ENCODE peak calls at places on chromosomes 13 and 19, in four cellular contexts. One of them, this sample, is unnamed. For H3K36me3 and H3K9me3, the result is how much of the 10 kb centered on the place peaks cover.

GRCh38 chr19:17846146-17846545 is 1.6 kb downstream of the JAK3 start:
- DNase-seq in ovary: no peak
- DNase-seq in SJCRH30: no peak
- DNase-seq in cardiac muscle cell: no peak
- DNase-seq in this sample: no peak

GRCh38 chr13:33727356-33728083 is 90.4 kb upstream of the RFC3 start:
- DNase-seq in ovary: no peak
- DNase-seq in SJCRH30: no peak
- DNase-seq in cardiac muscle cell: no peak
- DNase-seq in this sample: no peak

GRCh38 chr19:10412257-10412977 is 7.9 kb upstream of the PDE4A start:
- DNase-seq in ovary: no peak
- DNase-seq in SJCRH30: no peak
- DNase-seq in cardiac muscle cell: no peak
- DNase-seq in this sample: no peak

GRCh38 chr13:64234255-64234654 is 2818.6 kb upstream of the PCDH20 start:
- DNase-seq in ovary: no peak
- DNase-seq in SJCRH30: no peak
- DNase-seq in cardiac muscle cell: no peak
- DNase-seq in this sample: no peak

GRCh38 chr19:35213678-35214632 is 14.6 kb downstream of the FAM187B start:
- DNase-seq in ovary: peak
- DNase-seq in SJCRH30: peak
- DNase-seq in cardiac muscle cell: no peak
- DNase-seq in this sample: peak

GRCh38 chr19:11191273-11191755 is 6.0 kb downstream of the KANK2 start:
- DNase-seq in ovary: peak
- DNase-seq in SJCRH30: peak
- DNase-seq in cardiac muscle cell: no peak
- DNase-seq in this sample: peak

GRCh38 chr19:18280247-18281081 is 958 bp downstream of the JUND start:
- DNase-seq in ovary: peak
- DNase-seq in SJCRH30: peak
- DNase-seq in cardiac muscle cell: peak
- DNase-seq in this sample: peak

GRCh38 chr19:13621413-13621812 is 115.1 kb upstream of the CACNA1A start:
- DNase-seq in ovary: no peak
- DNase-seq in SJCRH30: peak
- DNase-seq in cardiac muscle cell: no peak
- DNase-seq in this sample: peak

GRCh38 chr13:27172495-27172842 is 858 bp upstream of the USP12 start:
- DNase-seq in ovary: no peak
- DNase-seq in SJCRH30: peak
- DNase-seq in cardiac muscle cell: no peak
- DNase-seq in this sample: no peak

GRCh38 chr19:10769533-10770491 is 51.9 kb downstream of the DNM2 start:
- DNase-seq in ovary: peak
- DNase-seq in SJCRH30: no peak
- DNase-seq in cardiac muscle cell: peak
- DNase-seq in this sample: peak

GRCh38 chr19:35135389-35135909 is 590 bp upstream of the LGI4 start:
- DNase-seq in ovary: peak
- DNase-seq in SJCRH30: peak
- DNase-seq in cardiac muscle cell: peak
- DNase-seq in this sample: peak

GRCh38 chr13:26026211-26026610 is 25.6 kb downstream of the SHISA2 start:
- DNase-seq in ovary: no peak
- DNase-seq in SJCRH30: no peak
- DNase-seq in cardiac muscle cell: no peak
- DNase-seq in this sample: no peak

GRCh38 chr13:94596575-94596971 is 621 bp upstream of the TGDS start:
- DNase-seq in ovary: peak
- DNase-seq in SJCRH30: no peak
- DNase-seq in cardiac muscle cell: no peak
- DNase-seq in this sample: no peak

GRCh38 chr19:43560687-43561086 is 14.6 kb downstream of the XRCC1 start:
- DNase-seq in ovary: no peak
- DNase-seq in SJCRH30: no peak
- DNase-seq in cardiac muscle cell: no peak
- DNase-seq in this sample: peak

GRCh38 chr13:45119469-45119989 is 781 bp upstream of the GTF2F2 start:
- DNase-seq in ovary: no peak
- DNase-seq in SJCRH30: peak
- DNase-seq in cardiac muscle cell: no peak
- DNase-seq in this sample: peak

GRCh38 chr13:109654341-109655205 is 131.8 kb downstream of the IRS2 start:
- DNase-seq in ovary: no peak
- DNase-seq in SJCRH30: no peak
- DNase-seq in cardiac muscle cell: no peak
- DNase-seq in this sample: no peak

GRCh38 chr13:113565526-113566226 is 18.9 kb upstream of the TFDP1 start:
- DNase-seq in ovary: no peak
- DNase-seq in SJCRH30: no peak
- DNase-seq in cardiac muscle cell: no peak
- DNase-seq in this sample: no peak

GRCh38 chr13:77595166-77595810 is 59.8 kb downstream of the SCEL start:
- DNase-seq in ovary: no peak
- DNase-seq in SJCRH30: peak
- DNase-seq in cardiac muscle cell: no peak
- DNase-seq in this sample: no peak

GRCh38 chr19:51786651-51787494 is 8.1 kb upstream of the FPR3 start:
- DNase-seq in ovary: peak
- DNase-seq in SJCRH30: no peak
- DNase-seq in cardiac muscle cell: no peak
- DNase-seq in this sample: no peak

GRCh38 chr13:42821437-42821836 is 40.1 kb downstream of the FAM216B start:
- DNase-seq in ovary: no peak
- DNase-seq in SJCRH30: no peak
- DNase-seq in cardiac muscle cell: no peak
- DNase-seq in this sample: peak

GRCh38 chr19:29289020-29289419 is 76.1 kb upstream of the UQCRFS1 start:
- DNase-seq in ovary: no peak
- DNase-seq in SJCRH30: no peak
- DNase-seq in cardiac muscle cell: no peak
- DNase-seq in this sample: no peak

GRCh38 chr13:41785402-41786142 is 175.3 kb downstream of the VWA8 start:
- DNase-seq in ovary: no peak
- DNase-seq in SJCRH30: no peak
- DNase-seq in cardiac muscle cell: no peak
- DNase-seq in this sample: no peak

GRCh38 chr13:60397693-60398437 is 845 bp downstream of the TDRD3 start:
- DNase-seq in ovary: peak
- DNase-seq in SJCRH30: peak
- DNase-seq in cardiac muscle cell: peak
- DNase-seq in this sample: peak

GRCh38 chr19:45492627-45493470 is 4.0 kb downstream of the RTN2 start:
- DNase-seq in ovary: no peak
- DNase-seq in SJCRH30: peak
- DNase-seq in cardiac muscle cell: peak
- DNase-seq in this sample: no peak

GRCh38 chr19:30669329-30670010 is 297.3 kb downstream of the ZNF536 start:
- DNase-seq in ovary: peak
- DNase-seq in SJCRH30: peak
- DNase-seq in cardiac muscle cell: peak
- DNase-seq in this sample: peak

GRCh38 chr19:43634877-43635560 is 4.6 kb downstream of the CADM4 start:
- DNase-seq in ovary: peak
- DNase-seq in SJCRH30: peak
- DNase-seq in cardiac muscle cell: peak
- DNase-seq in this sample: no peak

GRCh38 chr19:44626067-44626624 is 12.8 kb downstream of the IGSF23 start:
- DNase-seq in ovary: no peak
- DNase-seq in SJCRH30: peak
- DNase-seq in cardiac muscle cell: no peak
- DNase-seq in this sample: peak

GRCh38 chr19:47444388-47444821 is 25.1 kb upstream of the MEIS3 start:
- DNase-seq in ovary: no peak
- DNase-seq in SJCRH30: peak
- DNase-seq in cardiac muscle cell: peak
- DNase-seq in this sample: no peak

GRCh38 chr13:45615501-45616101 is at the start of gene ERICH6B:
- DNase-seq in ovary: peak
- DNase-seq in SJCRH30: peak
- DNase-seq in cardiac muscle cell: peak
- DNase-seq in this sample: no peak

GRCh38 chr19:10516671-10517286 is 468 bp downstream of the S1PR5 start:
- DNase-seq in ovary: no peak
- DNase-seq in SJCRH30: peak
- DNase-seq in cardiac muscle cell: no peak
- DNase-seq in this sample: no peak

GRCh38 chr19:38831142-38831605 is 420 bp downstream of the ECH1 start:
- DNase-seq in ovary: peak
- DNase-seq in SJCRH30: peak
- DNase-seq in cardiac muscle cell: peak
- DNase-seq in this sample: peak

GRCh38 chr19:42403586-42403985 is 13.5 kb upstream of the CNFN start:
- DNase-seq in ovary: no peak
- DNase-seq in SJCRH30: peak
- DNase-seq in cardiac muscle cell: no peak
- DNase-seq in this sample: no peak

DNA sequence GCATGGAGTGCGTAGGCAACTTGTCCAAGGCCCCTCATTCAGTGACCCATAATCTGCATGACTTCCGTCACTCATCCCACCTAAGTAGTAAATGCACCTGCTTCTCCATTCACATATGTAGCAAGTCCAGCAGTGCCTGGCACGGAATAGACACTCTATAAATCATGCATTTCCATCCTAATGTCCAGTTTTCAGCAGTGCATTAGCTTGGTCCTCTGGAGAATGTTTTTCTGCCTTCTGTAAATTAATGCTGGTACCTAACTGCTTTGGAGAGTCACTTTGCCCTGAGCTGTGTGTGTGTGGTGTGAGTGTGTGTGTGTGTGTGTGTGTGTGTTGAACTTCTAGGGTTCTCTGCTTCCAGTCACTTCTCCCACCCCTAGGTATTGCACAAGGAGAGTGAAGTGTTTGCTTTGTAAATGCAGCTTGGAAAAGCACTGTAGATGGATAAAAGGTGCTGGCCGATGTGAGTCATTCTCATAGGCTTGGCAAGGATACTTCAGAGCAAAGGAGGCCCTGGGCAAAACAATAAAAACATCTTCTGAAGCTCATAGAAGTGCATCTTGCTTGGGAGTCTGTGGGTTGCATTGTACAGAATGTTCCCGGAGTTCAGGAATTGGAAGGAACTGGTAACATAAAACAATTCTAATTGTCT is 181.8 kb downstream of the KATNAL1 start:
- DNase-seq in ovary: peak
- DNase-seq in SJCRH30: no peak
- DNase-seq in cardiac muscle cell: no peak
- DNase-seq in this sample: peak
- H3K36me3 ChIP-seq in ovary: under half
- H3K36me3 ChIP-seq in SJCRH30: under half
- H3K36me3 ChIP-seq in cardiac muscle cell: under half
- H3K36me3 ChIP-seq in this sample: under half

DNA sequence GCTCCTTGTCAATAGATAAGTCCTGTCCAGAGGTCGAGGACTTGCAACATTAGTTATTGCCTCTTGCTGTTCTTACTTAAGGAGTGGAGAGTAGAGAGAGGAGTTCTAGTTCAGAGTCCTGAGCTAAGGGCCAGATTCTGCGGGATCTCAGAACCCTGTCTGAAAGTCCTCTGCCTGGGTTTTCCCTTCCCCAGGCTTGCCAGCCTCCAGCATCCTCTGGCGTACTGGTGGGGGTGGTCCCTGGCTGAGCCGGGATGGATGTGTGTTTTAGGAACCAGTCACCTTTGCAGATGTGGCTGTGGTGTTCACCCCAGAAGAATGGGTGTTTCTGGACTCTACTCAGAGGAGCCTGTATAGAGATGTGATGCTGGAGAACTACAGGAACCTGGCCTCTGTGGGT is 26.0 kb downstream of the ZNF333 start:
- DNase-seq in ovary: no peak
- DNase-seq in SJCRH30: no peak
- DNase-seq in cardiac muscle cell: no peak
- DNase-seq in this sample: no peak
- H3K9me3 ChIP-seq in ovary: under half
- H3K9me3 ChIP-seq in SJCRH30: under half
- H3K9me3 ChIP-seq in cardiac muscle cell: under half
- H3K9me3 ChIP-seq in this sample: under half

DNA sequence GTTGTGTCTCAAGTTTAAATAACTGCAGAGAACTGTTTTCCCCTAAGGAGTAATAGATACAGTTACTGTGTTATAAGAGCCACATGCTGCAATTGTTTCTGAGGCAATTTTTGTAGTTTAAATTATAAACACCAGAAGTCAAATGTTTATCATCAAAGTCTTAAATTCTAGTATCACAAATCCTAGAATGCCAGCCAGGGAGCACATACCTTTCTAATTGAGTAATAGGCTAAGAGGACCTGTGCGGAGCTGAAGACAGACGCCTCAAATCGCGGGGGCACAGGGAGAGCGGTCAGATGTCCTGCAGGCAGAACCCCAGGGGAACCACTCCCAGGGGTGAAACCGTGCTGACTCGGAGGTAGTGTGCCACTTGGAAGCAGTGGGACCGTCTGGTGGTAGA is 65.2 kb upstream of the TNFRSF19 start:
- DNase-seq in ovary: no peak
- DNase-seq in SJCRH30: peak
- DNase-seq in cardiac muscle cell: no peak
- DNase-seq in this sample: peak
- H3K4me3 ChIP-seq in ovary: no peak
- H3K4me3 ChIP-seq in SJCRH30: peak
- H3K4me3 ChIP-seq in cardiac muscle cell: no peak
- H3K4me3 ChIP-seq in this sample: peak

GRCh38 chr19:8486661-8487136 is 15.7 kb downstream of the PRAM1 start:
- DNase-seq in ovary: no peak
- DNase-seq in SJCRH30: no peak
- DNase-seq in cardiac muscle cell: no peak
- DNase-seq in this sample: no peak

GRCh38 chr19:8485561-8486371 is 16.7 kb downstream of the PRAM1 start:
- DNase-seq in ovary: no peak
- DNase-seq in SJCRH30: no peak
- DNase-seq in cardiac muscle cell: no peak
- DNase-seq in this sample: no peak

GRCh38 chr19:8489591-8490394 is 12.6 kb downstream of the PRAM1 start:
- DNase-seq in ovary: no peak
- DNase-seq in SJCRH30: no peak
- DNase-seq in cardiac muscle cell: no peak
- DNase-seq in this sample: no peak

GRCh38 chr19:8488351-8488750 is 14.1 kb downstream of the PRAM1 start:
- DNase-seq in ovary: no peak
- DNase-seq in SJCRH30: no peak
- DNase-seq in cardiac muscle cell: no peak
- DNase-seq in this sample: no peak

GRCh38 chr19:8487137-8487851 is 15.1 kb downstream of the PRAM1 start:
- DNase-seq in ovary: no peak
- DNase-seq in SJCRH30: no peak
- DNase-seq in cardiac muscle cell: no peak
- DNase-seq in this sample: no peak
- H3K36me3 ChIP-seq in ovary: under half
- H3K36me3 ChIP-seq in SJCRH30: half or more
- H3K36me3 ChIP-seq in cardiac muscle cell: under half
- H3K36me3 ChIP-seq in this sample: half or more

This sample was measured in MG63.